ENCODE peak calls at places on chromosomes 12 and 14, in four cellular contexts. F, V, L and Y are unnamed samples.

GRCh38 chr12:27319394-27319793 is 13.2 kb upstream of the BMAL2 start:
- DNase-seq in L (peak), F (peak), V (peak), Y (peak)

GRCh38 chr12:50514526-50515276 is 9.9 kb downstream of the DIP2B start:
- DNase-seq in L (no peak), F (no peak), V (no peak), Y (no peak)

GRCh38 chr14:74959596-74960180 is 4.3 kb upstream of the PGF start:
- DNase-seq in V (no peak), L (peak), F (no peak), Y (no peak)

GRCh38 chr12:121214855-121215745 is 5.2 kb downstream of the P2RX4 start:
- DNase-seq in L (peak), V (peak), F (peak), Y (peak)

GRCh38 chr12:109334887-109335286 is 12.8 kb upstream of the MYO1H start:
- DNase-seq in V (no peak), L (no peak), F (no peak), Y (no peak)

GRCh38 chr14:95314609-95315008 is 5.1 kb downstream of the CLMN start:
- DNase-seq in V (no peak), F (peak), L (peak), Y (peak)

GRCh38 chr12:24223926-24224325 is 274.5 kb upstream of the SOX5 start:
- DNase-seq in L (no peak), F (no peak), V (no peak), Y (no peak)

GRCh38 chr12:95810411-95810810 is 19.8 kb upstream of the NTN4 start:
- DNase-seq in F (no peak), V (no peak), L (no peak), Y (no peak)

GRCh38 chr12:112446008-112446725 is 27.4 kb downstream of the PTPN11 start:
- DNase-seq in V (no peak), L (no peak), F (no peak), Y (no peak)

GRCh38 chr12:40261937-40262336 is 37.1 kb downstream of the LRRK2 start:
- DNase-seq in F (no peak), L (no peak), V (no peak), Y (no peak)

GRCh38 chr14:52949711-52950409 is 990 bp downstream of the FERMT2 start:
- DNase-seq in F (peak), L (peak), V (peak), Y (peak)

GRCh38 chr12:24600996-24601395 is 347.9 kb downstream of the BCAT1 start:
- DNase-seq in V (peak), F (no peak), L (peak), Y (peak)

GRCh38 chr12:23906329-23906728 is 43.1 kb downstream of the SOX5 start:
- DNase-seq in V (peak), F (no peak), L (peak), Y (peak)

GRCh38 chr12:68641138-68641537 is 30.4 kb downstream of the RAP1B start:
- DNase-seq in F (no peak), L (no peak), V (no peak), Y (no peak)

GRCh38 chr14:74510955-74511354 is 17.4 kb downstream of the ISCA2 start:
- DNase-seq in L (peak), V (peak), F (peak), Y (peak)

GRCh38 chr14:52844262-52845060 is 53.1 kb upstream of the GNPNAT1 start:
- DNase-seq in L (no peak), V (peak), F (peak), Y (no peak)

GRCh38 chr14:73802431-73803188 is 49.0 kb upstream of the PTGR2 start:
- DNase-seq in V (no peak), L (no peak), F (no peak), Y (no peak)

GRCh38 chr14:82432531-82432930 is 898.9 kb upstream of the SEL1L start:
- DNase-seq in L (no peak), V (no peak), F (no peak), Y (no peak)

GRCh38 chr14:98926151-98926550 is 345.8 kb downstream of the BCL11B start:
- DNase-seq in F (no peak), V (no peak), L (no peak), Y (no peak)

GRCh38 chr12:10537721-10538120 is 32.0 kb downstream of the EIF2S3B start:
- DNase-seq in V (no peak), L (no peak), F (no peak), Y (no peak)

GRCh38 chr14:33016611-33017010 is 77.9 kb downstream of the NPAS3 start:
- DNase-seq in F (peak), V (peak), L (no peak), Y (no peak)

GRCh38 chr12:89665556-89665955 is 43.1 kb downstream of the ATP2B1 start:
- DNase-seq in V (no peak), F (no peak), L (no peak), Y (no peak)

GRCh38 chr12:89350661-89351488 is 1.4 kb downstream of the DUSP6 start:
- DNase-seq in L (no peak), F (no peak), V (peak), Y (peak)